ENCODE peak calls at places on chromosomes 5 and 9, in eight cellular contexts. P is lower leg skin; U is NCI-H748 treated with DMSO at 0.1 percent for 48 hours; S is stimulated activated CD4-positive, alpha-beta T cell treated with anti-CD3 and anti-CD28 coated beads, Interleukin-4, amount 100 ng/mL, for 24 hours; J is lower lobe of right lung; K is effector CD4-positive, alpha-beta T cell; Y is T-helper 17 cell; H is left kidney. E is an unnamed sample.

GRCh38 chr5:155434267-155434666 is 420.7 kb downstream of the KIF4B start:
- DNase-seq in P (no peak), U (no peak), S (no peak), J (no peak), K (no peak), Y (no peak), H (no peak), E (no peak)

GRCh38 chr5:138180183-138180782 is 1.4 kb downstream of the KIF20A start:
- DNase-seq in P (no peak), U (peak; percentile 74), S (no peak), J (no peak), K (no peak), Y (no peak), H (peak; percentile 88), E (no peak)

GRCh38 chr5:78630047-78630446 is 18.5 kb downstream of the LHFPL2 start:
- DNase-seq in P (no peak), U (no peak), S (no peak), J (no peak), K (no peak), Y (no peak), H (peak; percentile 52), E (no peak)

GRCh38 chr9:129868033-129868395 is 32.8 kb downstream of the USP20 start:
- DNase-seq in P (no peak), U (no peak), S (no peak), J (no peak), K (no peak), Y (no peak), H (no peak), E (no peak)

GRCh38 chr5:115033861-115034260 is 135.8 kb downstream of the TRIM36 start:
- DNase-seq in P (no peak), U (no peak), S (no peak), J (no peak), K (no peak), Y (no peak), H (peak; percentile 41), E (no peak)

GRCh38 chr9:125532812-125533594 is 174.0 kb downstream of the MAPKAP1 start:
- DNase-seq in P (no peak), U (no peak), S (no peak), J (no peak), K (no peak), Y (no peak), H (no peak), E (no peak)

GRCh38 chr5:149358294-149358651 is 427 bp downstream of the PCYOX1L start:
- DNase-seq in P (peak; percentile 93), U (peak; percentile 14), S (peak; percentile 23), J (peak; percentile 61), K (peak; percentile 26), Y (peak; percentile 29), H (peak; percentile 53), E (no peak)

GRCh38 chr9:69573666-69574456 is 98.3 kb downstream of the APBA1 start:
- DNase-seq in P (no peak), U (no peak), S (no peak), J (no peak), K (no peak), Y (no peak), H (peak; percentile 53), E (peak; percentile 84)

GRCh38 chr5:109805472-109805871 is 115.7 kb downstream of the MAN2A1 start:
- DNase-seq in P (no peak), U (no peak), S (no peak), J (no peak), K (no peak), Y (no peak), H (peak; percentile 25), E (no peak)

GRCh38 chr9:5915438-5915837 is 24.7 kb downstream of the MLANA start:
- DNase-seq in P (no peak), U (no peak), S (no peak), J (no peak), K (no peak), Y (no peak), H (no peak), E (no peak)

GRCh38 chr5:59107692-59108091 is 524.8 kb downstream of the RAB3C start:
- DNase-seq in P (no peak), U (no peak), S (no peak), J (no peak), K (no peak), Y (no peak), H (no peak), E (no peak)

GRCh38 chr5:117255211-117256032 is 680.8 kb upstream of the SEMA6A start:
- DNase-seq in P (no peak), U (no peak), S (no peak), J (no peak), K (no peak), Y (no peak), H (peak; percentile 40), E (no peak)

GRCh38 chr9:124818431-124819281 is 34.6 kb upstream of the WDR38 start:
- DNase-seq in P (no peak), U (no peak), S (no peak), J (peak; percentile 43), K (no peak), Y (no peak), H (no peak), E (no peak)

GRCh38 chr9:121700165-121700830 is 48.9 kb downstream of the DAB2IP start:
- DNase-seq in P (peak; percentile 94), U (peak; percentile 27), S (no peak), J (peak; percentile 87), K (no peak), Y (no peak), H (peak; percentile 73), E (peak; percentile 26)

GRCh38 chr5:175728885-175729828 is 71.3 kb downstream of the HRH2 start:
- DNase-seq in P (no peak), U (no peak), S (no peak), J (no peak), K (no peak), Y (no peak), H (peak; percentile 76), E (no peak)

GRCh38 chr5:154373729-154374179 is 72.0 kb upstream of the SAP30L start:
- DNase-seq in P (no peak), U (no peak), S (no peak), J (no peak), K (no peak), Y (no peak), H (no peak), E (no peak)

GRCh38 chr5:6506631-6507030 is 58.0 kb downstream of the UBE2QL1 start:
- DNase-seq in P (no peak), U (no peak), S (no peak), J (no peak), K (no peak), Y (no peak), H (no peak), E (no peak)

GRCh38 chr9:126366366-126367011 is 39.9 kb downstream of the MVB12B start:
- DNase-seq in P (peak; percentile 70), U (no peak), S (no peak), J (no peak), K (no peak), Y (no peak), H (no peak), E (no peak)

GRCh38 chr5:163532203-163532892 is 26.9 kb downstream of the MAT2B start:
- DNase-seq in P (no peak), U (no peak), S (no peak), J (no peak), K (no peak), Y (no peak), H (no peak), E (no peak)